ENCODE peak calls at places on chromosomes 7 and 10, in six cellular contexts. F is HCT116, B is ovary, O is astrocyte of the spinal cord, G is heart right ventricle, K is PC-9. Z is an unnamed sample.
A peak's percentile ranks its signal among the peaks of the same experiment; 100 is the strongest.

GRCh38 chr7:152106990-152107389 is 81.5 kb downstream of the GALNT11 start:
- DNase-seq in O (no peak), G (no peak), K (no peak), B (no peak), F (no peak), Z (no peak)

GRCh38 chr7:145020454-145020853 is 184.6 kb upstream of the TPK1 start:
- DNase-seq in B (no peak), O (no peak), G (no peak), K (no peak), F (no peak), Z (no peak)

GRCh38 chr10:61320257-61320587 is 133.0 kb downstream of the TMEM26 start:
- DNase-seq in G (no peak), O (no peak), B (no peak), K (no peak), F (no peak), Z (no peak)

GRCh38 chr10:23067939-23068775 is 27.2 kb upstream of the MSRB2 start:
- DNase-seq in F (peak; percentile 81), B (peak; percentile 61), O (peak; percentile 65), K (peak; percentile 59), G (peak; percentile 62), Z (peak; percentile 91)

GRCh38 chr10:22986771-22987542 is 59.1 kb downstream of the ARMC3 start:
- DNase-seq in B (no peak), F (peak; percentile 21), K (no peak), G (no peak), O (peak; percentile 66), Z (no peak)

GRCh38 chr7:65429642-65430343 is 56.1 kb downstream of the ZNF92 start:
- DNase-seq in B (no peak), O (no peak), G (no peak), K (no peak), F (no peak), Z (no peak)

GRCh38 chr10:56349611-56350010 is 11.4 kb downstream of the ZWINT start:
- DNase-seq in K (no peak), G (no peak), B (no peak), F (no peak), O (no peak), Z (no peak)

GRCh38 chr7:151069841-151070572 is 10.6 kb downstream of the FASTK start:
- DNase-seq in O (no peak), K (no peak), F (no peak), B (no peak), G (no peak), Z (no peak)

GRCh38 chr7:4561775-4562174 is 120.3 kb upstream of the FOXK1 start:
- DNase-seq in K (no peak), F (peak; percentile 4), O (no peak), G (no peak), B (no peak), Z (no peak)
- TF ChIP-seq CTCF in K (no peak), F (peak; percentile 84), O (no peak), G (no peak), B (no peak), Z (no peak)

GRCh38 chr7:143385891-143386781 is 5.0 kb downstream of the ZYX start:
- DNase-seq in O (no peak), K (no peak), F (no peak), B (no peak), G (no peak), Z (no peak)
- H3K4me3 ChIP-seq in O (no peak overlapping the region), K (no peak overlapping the region), F (no peak overlapping the region), B (no peak overlapping the region), G (peak overlapping the region; percentile 13), Z (no peak overlapping the region)

DNA sequence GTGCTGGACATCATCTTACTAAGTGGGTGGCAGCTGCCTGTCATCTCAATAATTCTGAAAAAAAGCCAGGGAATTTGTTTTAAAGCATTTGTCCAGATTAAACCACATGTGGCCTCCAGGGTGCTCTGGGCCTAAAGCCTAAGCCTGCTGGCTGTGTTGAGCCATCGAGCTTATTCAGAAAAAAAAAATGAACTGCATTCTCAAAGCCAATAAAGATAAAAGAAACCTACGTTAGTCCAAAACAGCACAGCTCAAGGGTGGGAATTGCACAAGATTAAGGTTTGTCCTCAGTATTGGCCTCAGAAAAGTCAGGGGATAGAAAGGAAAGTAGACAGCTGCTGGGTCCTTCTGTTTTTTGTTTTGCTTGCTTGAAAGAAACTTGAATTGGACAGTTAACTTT is 22.6 kb upstream of the PRTFDC1 start:
- DNase-seq in B (peak; percentile 69), G (peak; percentile 48), K (no peak), O (peak; percentile 69), F (no peak), Z (peak; percentile 97)
- TF ChIP-seq CTCF in B (no peak), G (peak; percentile 11), K (no peak), O (peak; percentile 12), F (no peak), Z (peak; percentile 36)

GRCh38 chr10:7406712-7407333 is 4.0 kb downstream of the SFMBT2 start:
- DNase-seq in F (no peak), B (peak; percentile 59), K (no peak), O (no peak), G (peak; percentile 66), Z (no peak)
- H3K4me3 ChIP-seq in F (no peak overlapping the region), B (peak overlapping the region; percentile 57), K (no peak overlapping the region), O (no peak overlapping the region), G (peak overlapping the region; percentile 75), Z (peak overlapping the region; percentile 95)